ENCODE peak calls at places on chromosomes 4 and X, in seven cellular contexts. One of them, this sample, is unnamed.

GRCh38 chr4:147289181-147289580 is 191.7 kb upstream of the EDNRA start:
- DNase-seq in mesenchymal stem cell: peak; percentile 31
- DNase-seq in IMR-90: no peak
- DNase-seq in H1: no peak
- DNase-seq in mesendoderm: no peak
- DNase-seq in neuronal stem cell: no peak
- DNase-seq in trophoblast cell: no peak
- DNase-seq in this sample: no peak

GRCh38 chr4:179595671-179596410 is 2153.6 kb upstream of the AGA start:
- DNase-seq in mesenchymal stem cell: peak; percentile 84
- DNase-seq in IMR-90: peak; percentile 95
- DNase-seq in neuronal stem cell: no peak
- DNase-seq in trophoblast cell: no peak
- DNase-seq in mesendoderm: no peak
- DNase-seq in H1: no peak
- DNase-seq in this sample: no peak

GRCh38 chr4:184957451-184958115 is 60.7 kb upstream of the HELT start:
- DNase-seq in H1: no peak
- DNase-seq in mesenchymal stem cell: no peak
- DNase-seq in neuronal stem cell: no peak
- DNase-seq in trophoblast cell: no peak
- DNase-seq in mesendoderm: no peak
- DNase-seq in IMR-90: no peak
- DNase-seq in this sample: peak; percentile 14

GRCh38 chr4:53804719-53805118 is 213.4 kb upstream of the LNX1 start:
- DNase-seq in mesendoderm: peak; percentile 53
- DNase-seq in neuronal stem cell: no peak
- DNase-seq in mesenchymal stem cell: no peak
- DNase-seq in IMR-90: no peak
- DNase-seq in trophoblast cell: no peak
- DNase-seq in H1: peak; percentile 66
- DNase-seq in this sample: peak; percentile 48

GRCh38 chr4:119221412-119221811 is 8.9 kb downstream of the USP53 start:
- DNase-seq in trophoblast cell: no peak
- DNase-seq in neuronal stem cell: no peak
- DNase-seq in mesenchymal stem cell: no peak
- DNase-seq in IMR-90: no peak
- DNase-seq in mesendoderm: no peak
- DNase-seq in H1: no peak
- DNase-seq in this sample: no peak

GRCh38 chr4:79743014-79743413 is 330.0 kb downstream of the ANTXR2 start:
- DNase-seq in IMR-90: no peak
- DNase-seq in H1: no peak
- DNase-seq in mesenchymal stem cell: no peak
- DNase-seq in mesendoderm: no peak
- DNase-seq in neuronal stem cell: no peak
- DNase-seq in trophoblast cell: no peak
- DNase-seq in this sample: no peak

GRCh38 chrX:154308108-154308946 is 12.7 kb downstream of the TKTL1 start:
- DNase-seq in H1: peak; percentile 84
- DNase-seq in neuronal stem cell: peak; percentile 36
- DNase-seq in mesenchymal stem cell: peak; percentile 34
- DNase-seq in trophoblast cell: peak; percentile 50
- DNase-seq in IMR-90: peak; percentile 10
- DNase-seq in mesendoderm: peak; percentile 71
- DNase-seq in this sample: peak; percentile 66

GRCh38 chrX:119669424-119670037 is 23.4 kb downstream of the SEPTIN6 start:
- DNase-seq in trophoblast cell: no peak
- DNase-seq in mesenchymal stem cell: peak; percentile 93
- DNase-seq in neuronal stem cell: no peak
- DNase-seq in H1: no peak
- DNase-seq in IMR-90: peak; percentile 84
- DNase-seq in mesendoderm: no peak
- DNase-seq in this sample: no peak

GRCh38 chrX:14936561-14936960 is 63.3 kb downstream of the MOSPD2 start:
- DNase-seq in trophoblast cell: peak; percentile 4
- DNase-seq in IMR-90: peak; percentile 81
- DNase-seq in neuronal stem cell: no peak
- DNase-seq in mesenchymal stem cell: peak; percentile 79
- DNase-seq in H1: no peak
- DNase-seq in mesendoderm: peak; percentile 56
- DNase-seq in this sample: no peak

GRCh38 chr4:20944451-20944850 is 244.2 kb downstream of the PACRGL start:
- DNase-seq in H1: no peak
- DNase-seq in neuronal stem cell: no peak
- DNase-seq in mesendoderm: no peak
- DNase-seq in mesenchymal stem cell: no peak
- DNase-seq in IMR-90: no peak
- DNase-seq in trophoblast cell: no peak
- DNase-seq in this sample: no peak

GRCh38 chrX:155112171-155112570 is 40.9 kb downstream of the BRCC3 start:
- DNase-seq in mesendoderm: no peak
- DNase-seq in mesenchymal stem cell: no peak
- DNase-seq in trophoblast cell: no peak
- DNase-seq in neuronal stem cell: no peak
- DNase-seq in H1: no peak
- DNase-seq in IMR-90: peak; percentile 2
- DNase-seq in this sample: no peak

GRCh38 chr4:100146756-100147155 is 43.5 kb downstream of the DDIT4L start:
- DNase-seq in H1: no peak
- DNase-seq in IMR-90: peak; percentile 6
- DNase-seq in trophoblast cell: no peak
- DNase-seq in mesendoderm: no peak
- DNase-seq in neuronal stem cell: no peak
- DNase-seq in mesenchymal stem cell: peak; percentile 23
- DNase-seq in this sample: no peak

GRCh38 chrX:132463411-132463810 is 25.4 kb downstream of the MBNL3 start:
- DNase-seq in trophoblast cell: no peak
- DNase-seq in IMR-90: peak; percentile 6
- DNase-seq in mesenchymal stem cell: no peak
- DNase-seq in mesendoderm: peak; percentile 34
- DNase-seq in H1: peak; percentile 47
- DNase-seq in neuronal stem cell: no peak
- DNase-seq in this sample: no peak

GRCh38 chr4:4388418-4388817 is 1.5 kb downstream of the NSG1 start:
- DNase-seq in trophoblast cell: no peak
- DNase-seq in neuronal stem cell: no peak
- DNase-seq in H1: no peak
- DNase-seq in mesendoderm: no peak
- DNase-seq in IMR-90: no peak
- DNase-seq in mesenchymal stem cell: no peak
- DNase-seq in this sample: no peak

GRCh38 chrX:112641449-112641848 is 38.3 kb downstream of the LHFPL1 start:
- DNase-seq in mesenchymal stem cell: no peak
- DNase-seq in neuronal stem cell: no peak
- DNase-seq in trophoblast cell: no peak
- DNase-seq in H1: no peak
- DNase-seq in mesendoderm: peak; percentile 2
- DNase-seq in IMR-90: no peak
- DNase-seq in this sample: no peak

GRCh38 chrX:14050704-14051103 is 21.0 kb upstream of the GEMIN8 start:
- DNase-seq in trophoblast cell: no peak
- DNase-seq in mesenchymal stem cell: peak; percentile 27
- DNase-seq in neuronal stem cell: no peak
- DNase-seq in IMR-90: peak; percentile 10
- DNase-seq in H1: no peak
- DNase-seq in mesendoderm: no peak
- DNase-seq in this sample: no peak

GRCh38 chr4:20764353-20764752 is 64.1 kb downstream of the PACRGL start:
- DNase-seq in H1: no peak
- DNase-seq in neuronal stem cell: no peak
- DNase-seq in mesenchymal stem cell: peak; percentile 19
- DNase-seq in IMR-90: peak; percentile 28
- DNase-seq in mesendoderm: no peak
- DNase-seq in trophoblast cell: no peak
- DNase-seq in this sample: no peak

GRCh38 chr4:78310056-78310731 is 241.4 kb upstream of the ANXA3 start:
- DNase-seq in trophoblast cell: peak; percentile 69
- DNase-seq in neuronal stem cell: peak; percentile 26
- DNase-seq in mesendoderm: no peak
- DNase-seq in mesenchymal stem cell: no peak
- DNase-seq in H1: no peak
- DNase-seq in IMR-90: no peak
- DNase-seq in this sample: no peak

GRCh38 chr4:45147866-45148265 is 421.5 kb upstream of the GNPDA2 start:
- DNase-seq in mesendoderm: no peak
- DNase-seq in H1: no peak
- DNase-seq in IMR-90: no peak
- DNase-seq in neuronal stem cell: no peak
- DNase-seq in mesenchymal stem cell: no peak
- DNase-seq in trophoblast cell: no peak
- DNase-seq in this sample: no peak

GRCh38 chrX:30308263-30309138 is 689 bp downstream of the NR0B1 start:
- DNase-seq in neuronal stem cell: peak; percentile 9
- DNase-seq in H1: peak; percentile 52
- DNase-seq in IMR-90: no peak
- DNase-seq in trophoblast cell: no peak
- DNase-seq in mesendoderm: peak; percentile 54
- DNase-seq in mesenchymal stem cell: peak; percentile 24
- DNase-seq in this sample: peak; percentile 60

GRCh38 chrX:318068-318738 is 393 bp downstream of the GTPBP6 start:
- DNase-seq in mesendoderm: peak; percentile 100
- DNase-seq in H1: peak; percentile 99
- DNase-seq in trophoblast cell: peak; percentile 99
- DNase-seq in neuronal stem cell: peak; percentile 99
- DNase-seq in mesenchymal stem cell: peak; percentile 99
- DNase-seq in IMR-90: peak; percentile 97
- DNase-seq in this sample: peak; percentile 100

GRCh38 chr4:122831515-122832196 is 5.0 kb downstream of the FGF2 start:
- DNase-seq in trophoblast cell: no peak
- DNase-seq in neuronal stem cell: no peak
- DNase-seq in mesenchymal stem cell: peak; percentile 37
- DNase-seq in mesendoderm: no peak
- DNase-seq in H1: no peak
- DNase-seq in IMR-90: peak; percentile 44
- DNase-seq in this sample: no peak

GRCh38 chrX:40012800-40013682 is 84.7 kb downstream of the BCOR start:
- DNase-seq in mesendoderm: peak; percentile 64
- DNase-seq in neuronal stem cell: no peak
- DNase-seq in mesenchymal stem cell: peak; percentile 81
- DNase-seq in trophoblast cell: no peak
- DNase-seq in H1: peak; percentile 54
- DNase-seq in IMR-90: peak; percentile 35
- DNase-seq in this sample: peak; percentile 64

GRCh38 chr4:168028568-168028967 is 63.8 kb upstream of the ANXA10 start:
- DNase-seq in mesenchymal stem cell: no peak
- DNase-seq in IMR-90: peak; percentile 11
- DNase-seq in trophoblast cell: no peak
- DNase-seq in mesendoderm: no peak
- DNase-seq in H1: no peak
- DNase-seq in neuronal stem cell: no peak
- DNase-seq in this sample: no peak

GRCh38 chr4:41635441-41635840 is 97.5 kb downstream of the LIMCH1 start:
- DNase-seq in neuronal stem cell: no peak
- DNase-seq in H1: no peak
- DNase-seq in IMR-90: no peak
- DNase-seq in mesenchymal stem cell: no peak
- DNase-seq in mesendoderm: no peak
- DNase-seq in trophoblast cell: peak; percentile 74
- DNase-seq in this sample: no peak

GRCh38 chr4:22240814-22241213 is 275.1 kb downstream of the ADGRA3 start:
- DNase-seq in H1: no peak
- DNase-seq in trophoblast cell: no peak
- DNase-seq in IMR-90: no peak
- DNase-seq in neuronal stem cell: no peak
- DNase-seq in mesendoderm: no peak
- DNase-seq in mesenchymal stem cell: no peak
- DNase-seq in this sample: no peak
- H2AK5ac ChIP-seq in H1: no peak overlapping the region
- H2AK5ac ChIP-seq in trophoblast cell: no peak overlapping the region
- H2AK5ac ChIP-seq in IMR-90: no peak overlapping the region
- H2AK5ac ChIP-seq in neuronal stem cell: no peak overlapping the region
- H2AK5ac ChIP-seq in mesendoderm: no peak overlapping the region
- H2AK5ac ChIP-seq in mesenchymal stem cell: no peak overlapping the region
- H2AK5ac ChIP-seq in this sample: no peak overlapping the region

GRCh38 chr4:24368801-24369200 is 215.6 kb downstream of the DHX15 start:
- DNase-seq in H1: no peak
- DNase-seq in trophoblast cell: no peak
- DNase-seq in IMR-90: no peak
- DNase-seq in neuronal stem cell: no peak
- DNase-seq in mesenchymal stem cell: no peak
- DNase-seq in mesendoderm: no peak
- DNase-seq in this sample: no peak

GRCh38 chr4:24372341-24372740 is 212.0 kb downstream of the DHX15 start:
- DNase-seq in neuronal stem cell: no peak
- DNase-seq in IMR-90: no peak
- DNase-seq in mesenchymal stem cell: no peak
- DNase-seq in trophoblast cell: no peak
- DNase-seq in H1: no peak
- DNase-seq in mesendoderm: no peak
- DNase-seq in this sample: no peak

GRCh38 chr4:24369630-24370029 is 214.7 kb downstream of the DHX15 start:
- DNase-seq in trophoblast cell: no peak
- DNase-seq in neuronal stem cell: no peak
- DNase-seq in H1: no peak
- DNase-seq in mesenchymal stem cell: no peak
- DNase-seq in IMR-90: no peak
- DNase-seq in mesendoderm: no peak
- DNase-seq in this sample: no peak

GRCh38 chr4:24372915-24373314 is 211.4 kb downstream of the DHX15 start:
- DNase-seq in neuronal stem cell: no peak
- DNase-seq in mesendoderm: no peak
- DNase-seq in IMR-90: no peak
- DNase-seq in mesenchymal stem cell: no peak
- DNase-seq in H1: no peak
- DNase-seq in trophoblast cell: no peak
- DNase-seq in this sample: no peak

GRCh38 chr4:24370421-24370820 is 213.9 kb downstream of the DHX15 start:
- DNase-seq in IMR-90: no peak
- DNase-seq in neuronal stem cell: no peak
- DNase-seq in mesendoderm: no peak
- DNase-seq in mesenchymal stem cell: no peak
- DNase-seq in H1: no peak
- DNase-seq in trophoblast cell: no peak
- DNase-seq in this sample: no peak
- H2AK5ac ChIP-seq in IMR-90: no peak overlapping the region
- H2AK5ac ChIP-seq in neuronal stem cell: no peak overlapping the region
- H2AK5ac ChIP-seq in mesendoderm: no peak overlapping the region
- H2AK5ac ChIP-seq in mesenchymal stem cell: no peak overlapping the region
- H2AK5ac ChIP-seq in H1: no peak overlapping the region
- H2AK5ac ChIP-seq in trophoblast cell: no peak overlapping the region
- H2AK5ac ChIP-seq in this sample: no peak overlapping the region

GRCh38 chrX:69139516-69139915 is 25.7 kb downstream of the PJA1 start:
- DNase-seq in H1: no peak
- DNase-seq in mesenchymal stem cell: no peak
- DNase-seq in trophoblast cell: no peak
- DNase-seq in IMR-90: peak; percentile 50
- DNase-seq in neuronal stem cell: no peak
- DNase-seq in mesendoderm: no peak
- DNase-seq in this sample: no peak
- H2AK5ac ChIP-seq in H1: no peak overlapping the region
- H2AK5ac ChIP-seq in mesenchymal stem cell: no peak overlapping the region
- H2AK5ac ChIP-seq in trophoblast cell: no peak overlapping the region
- H2AK5ac ChIP-seq in IMR-90: no peak overlapping the region
- H2AK5ac ChIP-seq in neuronal stem cell: peak overlapping the region; percentile 13
- H2AK5ac ChIP-seq in mesendoderm: no peak overlapping the region
- H2AK5ac ChIP-seq in this sample: no peak overlapping the region

DNA sequence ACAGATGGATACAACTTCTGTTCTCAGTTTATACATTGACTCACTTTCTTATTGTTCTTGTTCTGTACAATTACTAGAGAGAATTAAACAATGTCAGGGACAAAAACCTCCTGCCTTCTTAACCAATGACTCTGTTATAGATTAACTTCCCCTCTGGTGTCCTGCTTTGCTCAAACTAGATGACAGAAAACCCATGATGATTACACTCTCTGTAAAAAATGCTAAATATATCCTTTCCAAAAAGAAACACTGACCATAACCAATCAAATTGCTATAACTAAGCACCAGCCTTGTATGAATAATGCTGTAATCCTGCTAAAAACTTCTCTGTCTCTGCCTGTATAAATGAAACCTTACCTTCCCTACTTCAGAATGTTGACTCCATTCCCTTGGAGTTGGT is 29.8 kb upstream of the IL13RA2 start:
- DNase-seq in trophoblast cell: no peak
- DNase-seq in mesenchymal stem cell: peak; percentile 8
- DNase-seq in neuronal stem cell: no peak
- DNase-seq in IMR-90: peak; percentile 49
- DNase-seq in H1: no peak
- DNase-seq in mesendoderm: no peak
- DNase-seq in this sample: no peak
- H2AK5ac ChIP-seq in trophoblast cell: no peak overlapping the region
- H2AK5ac ChIP-seq in mesenchymal stem cell: no peak overlapping the region
- H2AK5ac ChIP-seq in neuronal stem cell: no peak overlapping the region
- H2AK5ac ChIP-seq in IMR-90: no peak overlapping the region
- H2AK5ac ChIP-seq in H1: no peak overlapping the region
- H2AK5ac ChIP-seq in mesendoderm: no peak overlapping the region
- H2AK5ac ChIP-seq in this sample: no peak overlapping the region

This sample was measured in H9.